ENCODE peak calls at places on chromosomes 13 and 19, in five cellular contexts. F is NCI-H526; G is stimulated activated CD8-positive, alpha-beta memory T cell treated with anti-CD3 and anti-CD28 coated beads, Interleukin-7, amount 100 ng/mL, for 1 hour; D is tibial artery; U is HTR-8/SVneo. P is an unnamed sample.

GRCh38 chr13:95002968-95003813 is 290.8 kb upstream of the SOX21 start:
- DNase-seq in U (no peak), F (peak; percentile 22), G (no peak), D (no peak), P (no peak)

GRCh38 chr19:16381756-16382401 is 57.3 kb downstream of the KLF2 start:
- DNase-seq in U (no peak), D (peak; percentile 99), F (no peak), G (no peak), P (peak; percentile 68)

GRCh38 chr19:51735759-51736449 is 12.1 kb upstream of the HAS1 start:
- DNase-seq in G (no peak), F (no peak), U (peak; percentile 51), D (peak; percentile 80), P (no peak)

GRCh38 chr13:47233734-47234133 is 336.9 kb upstream of the HTR2A start:
- DNase-seq in G (no peak), D (peak; percentile 79), F (no peak), U (no peak), P (no peak)

GRCh38 chr13:101140936-101141335 is 275.4 kb downstream of the NALCN start:
- DNase-seq in G (no peak), F (no peak), D (no peak), U (no peak), P (no peak)

GRCh38 chr19:38373907-38374331 is 452 bp upstream of the PSMD8 start:
- DNase-seq in U (no peak), G (no peak), D (no peak), F (no peak), P (no peak)

GRCh38 chr13:29969286-29969685 is 118.9 kb upstream of the UBL3 start:
- DNase-seq in D (no peak), U (no peak), G (no peak), F (no peak), P (no peak)

GRCh38 chr13:94703271-94703670 is 9.1 kb downstream of the SOX21 start:
- DNase-seq in D (no peak), G (no peak), F (no peak), U (no peak), P (no peak)

GRCh38 chr19:35675589-35676140 is 9.3 kb downstream of the UPK1A start:
- DNase-seq in G (no peak), D (no peak), F (no peak), U (no peak), P (no peak)

GRCh38 chr13:100597253-100597652 is 8.7 kb upstream of the GGACT start:
- DNase-seq in U (no peak), F (no peak), D (no peak), G (no peak), P (no peak)